ENCODE peak calls at places on chromosomes 1 and 21, in five cellular contexts. R is CD4-positive, alpha-beta T cell; L is OCI-LY7; O is cardiac muscle cell; B is keratinocyte. W is an unnamed sample.

GRCh38 chr1:191134796-191135195 is 657.1 kb upstream of the BRINP3 start:
- DNase-seq in O (peak), L (no peak), B (no peak), R (no peak), W (no peak)

GRCh38 chr1:1088801-1089680 is 14.9 kb upstream of the RNF223 start:
- DNase-seq in O (no peak), L (no peak), R (no peak), B (no peak), W (peak)

GRCh38 chr1:37723390-37724078 is 31.2 kb downstream of the CDCA8 start:
- DNase-seq in R (no peak), B (no peak), L (no peak), O (no peak), W (no peak)

GRCh38 chr1:168905631-168906030 is 176.6 kb upstream of the DPT start:
- DNase-seq in B (no peak), R (no peak), L (no peak), O (no peak), W (no peak)

GRCh38 chr1:52045236-52045635 is 9.8 kb downstream of the TXNDC12 start:
- DNase-seq in B (no peak), L (no peak), O (no peak), R (no peak), W (no peak)

GRCh38 chr1:11931845-11932244 is 2.7 kb upstream of the PLOD1 start:
- DNase-seq in R (no peak), L (no peak), O (no peak), B (no peak), W (no peak)

GRCh38 chr21:36773111-36773510 is 74.2 kb downstream of the SIM2 start:
- DNase-seq in O (no peak), B (no peak), R (no peak), L (no peak), W (peak)

GRCh38 chr1:206706298-206706791 is 21.6 kb downstream of the MAPKAPK2 start:
- DNase-seq in L (no peak), O (no peak), R (no peak), B (no peak), W (peak)

GRCh38 chr21:35102488-35103407 is 53.6 kb upstream of the RUNX1 start:
- DNase-seq in B (no peak), L (peak), O (no peak), R (peak), W (no peak)

GRCh38 chr1:206469933-206470691 is at the start of gene IKBKE:
- DNase-seq in L (peak), B (no peak), O (peak), R (peak), W (no peak)

GRCh38 chr1:206687915-206688442 is 3.3 kb downstream of the MAPKAPK2 start:
- DNase-seq in R (no peak), O (no peak), B (no peak), L (no peak), W (no peak)

GRCh38 chr1:54959241-54959640 is 21.2 kb upstream of the TMEM61 start:
- DNase-seq in L (no peak), O (no peak), B (no peak), R (no peak), W (no peak)

GRCh38 chr1:248000169-248000568 is 13.3 kb upstream of the OR2L5 start:
- DNase-seq in O (no peak), B (no peak), R (no peak), L (no peak), W (no peak)

GRCh38 chr1:30322859-30323257 is 400.5 kb downstream of the MATN1 start:
- DNase-seq in L (no peak), R (no peak), B (no peak), O (no peak), W (peak)
- TF ChIP-seq CTCF in L (peak), R (no peak), B (peak), O (no peak), W (no peak)

DNA sequence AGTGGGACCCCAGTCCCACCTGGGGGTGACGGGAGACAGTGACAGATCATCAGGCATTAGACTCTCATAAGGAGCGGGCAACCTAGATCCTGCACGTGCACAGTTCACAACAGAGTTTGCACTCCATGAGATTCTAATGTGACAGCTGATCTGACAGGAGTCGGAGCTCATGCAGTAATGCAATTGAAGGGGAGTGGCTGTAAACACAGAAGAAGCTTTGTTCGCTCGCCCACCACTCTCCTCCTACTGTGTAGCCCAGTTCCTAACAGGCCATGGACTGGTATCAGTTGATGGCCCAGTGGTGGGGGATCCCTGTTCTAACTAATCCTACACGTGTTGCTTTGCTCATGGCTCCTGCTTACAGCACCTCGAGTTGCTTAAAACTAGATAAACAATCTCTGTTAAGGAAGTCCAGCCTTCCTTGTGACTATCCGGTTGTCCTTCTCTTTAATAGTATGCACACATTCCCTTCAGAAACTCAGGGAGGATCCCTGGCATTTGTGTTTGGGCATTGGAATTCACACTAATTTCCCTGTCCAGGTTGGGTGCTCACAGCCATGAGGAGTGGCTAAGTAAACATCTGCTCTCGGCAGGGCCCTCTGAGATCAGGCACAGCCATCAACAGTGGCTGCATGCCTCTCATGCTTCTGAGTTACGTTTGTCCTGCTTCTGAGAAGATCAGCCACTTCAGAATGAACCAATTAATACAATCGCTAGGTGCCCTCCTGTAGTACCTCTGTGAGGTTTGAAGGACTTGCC is 21.1 kb upstream of the F3 start:
- DNase-seq in O (peak), R (no peak), B (no peak), L (no peak), W (no peak)
- H3K27ac ChIP-seq in O (no peak), R (no peak), B (no peak), L (no peak), W (no peak)

GRCh38 chr1:57612833-57613232 is 189.0 kb upstream of the DAB1 start:
- DNase-seq in B (no peak), R (no peak), O (no peak), L (no peak), W (no peak)
- TF ChIP-seq CTCF in B (no peak), R (no peak), O (no peak), L (no peak), W (no peak)

GRCh38 chr1:33898933-33899332 is 35.1 kb downstream of the HMGB4 start:
- DNase-seq in O (no peak), B (no peak), L (no peak), R (no peak), W (peak)

GRCh38 chr1:33899746-33900145 is 35.9 kb downstream of the HMGB4 start:
- DNase-seq in R (no peak), B (no peak), L (no peak), O (no peak), W (peak)

GRCh38 chr1:33905241-33905640 is 41.4 kb downstream of the HMGB4 start:
- DNase-seq in L (no peak), B (no peak), R (no peak), O (no peak), W (peak)

GRCh38 chr1:33902486-33903209 is 38.8 kb downstream of the HMGB4 start:
- DNase-seq in L (peak), B (no peak), O (peak), R (no peak), W (peak)

DNA sequence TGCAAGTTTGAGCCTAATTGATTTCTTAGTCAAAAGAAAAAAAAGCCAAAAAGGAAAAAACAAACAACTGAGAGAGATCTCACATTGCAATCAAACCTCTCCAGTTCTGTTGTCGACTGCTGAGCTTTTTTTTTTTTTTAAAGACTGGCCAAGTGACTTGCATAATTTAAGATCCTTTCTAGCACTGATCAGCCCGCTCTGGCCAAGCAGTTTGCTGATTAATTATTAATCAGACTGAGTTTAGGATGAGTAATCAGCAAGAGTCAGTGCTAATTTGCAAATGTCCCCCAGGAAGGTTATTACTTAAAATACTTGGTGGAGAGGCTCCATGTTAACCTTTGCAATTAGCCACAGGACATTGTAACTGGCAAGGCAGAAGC is 39.3 kb downstream of the HMGB4 start:
- DNase-seq in O (no peak), R (no peak), B (peak), L (no peak), W (peak)
- H3K27ac ChIP-seq in O (peak), R (no peak), B (no peak), L (no peak), W (no peak)

GRCh38 chr1:196690582-196690981 is 38.7 kb downstream of the CFH start:
- DNase-seq in B (no peak), L (no peak), R (no peak), O (no peak), W (no peak)
- TF ChIP-seq CTCF in B (no peak), L (no peak), R (no peak), O (no peak), W (no peak)

GRCh38 chr1:214341459-214341858 is 60.5 kb downstream of the SMYD2 start:
- DNase-seq in O (no peak), L (no peak), B (no peak), R (no peak), W (no peak)

GRCh38 chr1:214337015-214337414 is 56.1 kb downstream of the SMYD2 start:
- DNase-seq in B (no peak), L (no peak), O (no peak), R (no peak), W (no peak)

GRCh38 chr1:214338212-214338611 is 57.3 kb downstream of the SMYD2 start:
- DNase-seq in L (no peak), R (no peak), O (no peak), B (no peak), W (no peak)

GRCh38 chr1:214335567-214335966 is 54.6 kb downstream of the SMYD2 start:
- DNase-seq in B (no peak), O (no peak), R (no peak), L (no peak), W (no peak)

DNA sequence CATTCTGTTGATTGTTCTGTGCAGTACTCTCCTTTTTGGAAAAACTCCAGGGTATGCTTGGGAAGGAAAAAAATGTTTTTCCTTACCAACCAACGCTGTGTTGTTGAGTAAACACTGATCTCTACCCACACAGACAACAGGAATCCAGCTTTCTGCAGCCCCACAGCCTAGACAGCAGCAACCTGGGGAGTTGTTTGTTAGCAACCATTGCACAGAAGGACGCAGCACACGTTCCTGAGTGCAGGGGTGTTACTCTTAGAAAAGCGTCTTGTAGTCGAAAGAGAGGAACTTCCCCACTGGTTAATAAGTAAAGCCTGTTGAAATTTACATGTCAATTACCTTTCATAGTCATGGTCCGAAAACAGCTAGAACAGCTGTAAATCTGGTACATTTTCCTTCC is 56.6 kb downstream of the SMYD2 start:
- DNase-seq in R (no peak), B (no peak), O (no peak), L (no peak), W (no peak)
- H3K27ac ChIP-seq in R (no peak), B (no peak), O (no peak), L (no peak), W (peak)

GRCh38 chr1:200506471-200506870 is 96.6 kb upstream of the ZNF281 start:
- DNase-seq in O (no peak), R (no peak), L (no peak), B (no peak), W (no peak)
- TF ChIP-seq CTCF in O (no peak), R (no peak), L (no peak), B (no peak), W (no peak)